ENCODE peak calls at places on chromosome 17, in ten cellular contexts. L is adrenal gland, Q is body of pancreas, F is H1, K is ovary, T is astrocyte of the spinal cord, E is LNCaP clone FGC, D is tibial artery, J is left lung, B is brain microvascular endothelial cell. M is an unnamed sample.

GRCh38 chr17:64661731-64661980 is 451 bp downstream of the SMURF2 start:
- DNase-seq in L (no peak), Q (no peak), F (no peak), K (peak), T (no peak), E (no peak), D (peak), J (no peak), B (no peak), M (no peak)

GRCh38 chr17:44318077-44318892 is 6.3 kb downstream of the SLC25A39 start:
- DNase-seq in L (no peak), Q (no peak), F (no peak), K (no peak), T (no peak), E (no peak), D (no peak), J (no peak), B (no peak), M (no peak)

GRCh38 chr17:32497431-32498205 is 10.8 kb downstream of the CDK5R1 start:
- DNase-seq in L (no peak), Q (no peak), F (no peak), K (no peak), T (peak), E (no peak), D (no peak), J (no peak), B (no peak), M (peak)

GRCh38 chr17:35170968-35171771 is 23.0 kb downstream of the SLC35G3 start:
- DNase-seq in L (peak), Q (no peak), F (no peak), K (no peak), T (peak), E (peak), D (peak), J (no peak), B (no peak), M (peak)

GRCh38 chr17:81518113-81518784 is 5.7 kb upstream of the ACTG1 start:
- DNase-seq in L (no peak), Q (peak), F (no peak), K (no peak), T (no peak), E (no peak), D (no peak), J (peak), B (no peak), M (no peak)

GRCh38 chr17:74904687-74905409 is 11.4 kb upstream of the FADS6 start:
- DNase-seq in L (no peak), Q (no peak), F (no peak), K (no peak), T (no peak), E (no peak), D (no peak), J (no peak), B (no peak), M (no peak)

GRCh38 chr17:69084911-69085310 is 24.2 kb upstream of the ABCA9 start:
- DNase-seq in L (no peak), Q (peak), F (peak), K (no peak), T (no peak), E (peak), D (no peak), J (no peak), B (no peak), M (peak)

GRCh38 chr17:58679263-58680037 is 12.4 kb downstream of the TEX14 start:
- DNase-seq in L (no peak), Q (no peak), F (no peak), K (no peak), T (peak), E (peak), D (no peak), J (no peak), B (peak), M (peak)

GRCh38 chr17:59105852-59106462 is 723 bp downstream of the TRIM37 start:
- DNase-seq in L (peak), Q (peak), F (no peak), K (peak), T (peak), E (peak), D (peak), J (peak), B (peak), M (peak)

GRCh38 chr17:77451271-77451893 is 310.6 kb downstream of the SEC14L1 start:
- DNase-seq in L (peak), Q (peak), F (peak), K (peak), T (peak), E (no peak), D (peak), J (peak), B (peak), M (no peak)

GRCh38 chr17:81867123-81867951 is 3.8 kb downstream of the ARHGDIA start:
- DNase-seq in L (peak), Q (peak), F (no peak), K (peak), T (no peak), E (no peak), D (no peak), J (no peak), B (peak), M (no peak)

GRCh38 chr17:56099649-56100048 is 53.6 kb upstream of the ANKFN1 start:
- DNase-seq in L (no peak), Q (no peak), F (no peak), K (no peak), T (peak), E (no peak), D (no peak), J (no peak), B (no peak), M (no peak)

GRCh38 chr17:81049973-81050551 is 15.1 kb downstream of the BAIAP2 start:
- DNase-seq in L (peak), Q (peak), F (no peak), K (no peak), T (peak), E (no peak), D (no peak), J (peak), B (peak), M (peak)

GRCh38 chr17:40312893-40313659 is 4.1 kb downstream of the RARA start:
- DNase-seq in L (no peak), Q (no peak), F (no peak), K (peak), T (no peak), E (no peak), D (no peak), J (peak), B (no peak), M (no peak)

GRCh38 chr17:61413654-61414133 is 14.1 kb downstream of the TBX2 start:
- DNase-seq in L (no peak), Q (no peak), F (no peak), K (no peak), T (no peak), E (no peak), D (no peak), J (no peak), B (no peak), M (no peak)

GRCh38 chr17:14038206-14038605 is 31.1 kb upstream of the COX10 start:
- DNase-seq in L (no peak), Q (no peak), F (no peak), K (no peak), T (peak), E (no peak), D (no peak), J (no peak), B (peak), M (peak)

GRCh38 chr17:1999557-2000251 is 25.4 kb downstream of the RTN4RL1 start:
- DNase-seq in L (peak), Q (peak), F (no peak), K (peak), T (no peak), E (peak), D (peak), J (no peak), B (no peak), M (peak)

GRCh38 chr17:79988163-79988971 is 47.3 kb downstream of the TBC1D16 start:
- DNase-seq in L (peak), Q (peak), F (no peak), K (peak), T (peak), E (peak), D (no peak), J (peak), B (peak), M (peak)
- H3K4me3 ChIP-seq in L (no peak), Q (no peak), F (no peak), K (no peak), T (no peak), E (no peak), D (no peak), J (no peak), B (peak), M (no peak)

GRCh38 chr17:72699566-72699965 is 392.9 kb downstream of the SLC39A11 start:
- DNase-seq in L (no peak), Q (no peak), F (no peak), K (no peak), T (peak), E (no peak), D (no peak), J (no peak), B (no peak), M (no peak)

GRCh38 chr17:72693956-72694355 is 398.5 kb downstream of the SLC39A11 start:
- DNase-seq in L (no peak), Q (no peak), F (no peak), K (no peak), T (no peak), E (no peak), D (no peak), J (no peak), B (no peak), M (no peak)

GRCh38 chr17:72697602-72698146 is 394.8 kb downstream of the SLC39A11 start:
- DNase-seq in L (no peak), Q (no peak), F (no peak), K (no peak), T (no peak), E (no peak), D (no peak), J (no peak), B (no peak), M (no peak)

GRCh38 chr17:72693147-72693878 is 399.2 kb downstream of the SLC39A11 start:
- DNase-seq in L (no peak), Q (no peak), F (no peak), K (no peak), T (no peak), E (no peak), D (no peak), J (no peak), B (no peak), M (no peak)

GRCh38 chr17:72696156-72696555 is 396.3 kb downstream of the SLC39A11 start:
- DNase-seq in L (no peak), Q (no peak), F (no peak), K (no peak), T (no peak), E (no peak), D (no peak), J (no peak), B (no peak), M (no peak)
- TF ChIP-seq CTCF in L (no peak), Q (no peak), F (no peak), K (no peak), T (no peak), E (no peak), D (no peak), J (no peak), B (no peak), M (no peak)

GRCh38 chr17:48530208-48530886 is 464 bp downstream of the HOXB1 start:
- DNase-seq in L (no peak), Q (no peak), F (no peak), K (no peak), T (no peak), E (no peak), D (no peak), J (peak), B (no peak), M (no peak)
- H3K4me3 ChIP-seq in L (no peak), Q (no peak), F (no peak), K (no peak), T (no peak), E (no peak), D (no peak), J (no peak), B (no peak), M (no peak)

DNA sequence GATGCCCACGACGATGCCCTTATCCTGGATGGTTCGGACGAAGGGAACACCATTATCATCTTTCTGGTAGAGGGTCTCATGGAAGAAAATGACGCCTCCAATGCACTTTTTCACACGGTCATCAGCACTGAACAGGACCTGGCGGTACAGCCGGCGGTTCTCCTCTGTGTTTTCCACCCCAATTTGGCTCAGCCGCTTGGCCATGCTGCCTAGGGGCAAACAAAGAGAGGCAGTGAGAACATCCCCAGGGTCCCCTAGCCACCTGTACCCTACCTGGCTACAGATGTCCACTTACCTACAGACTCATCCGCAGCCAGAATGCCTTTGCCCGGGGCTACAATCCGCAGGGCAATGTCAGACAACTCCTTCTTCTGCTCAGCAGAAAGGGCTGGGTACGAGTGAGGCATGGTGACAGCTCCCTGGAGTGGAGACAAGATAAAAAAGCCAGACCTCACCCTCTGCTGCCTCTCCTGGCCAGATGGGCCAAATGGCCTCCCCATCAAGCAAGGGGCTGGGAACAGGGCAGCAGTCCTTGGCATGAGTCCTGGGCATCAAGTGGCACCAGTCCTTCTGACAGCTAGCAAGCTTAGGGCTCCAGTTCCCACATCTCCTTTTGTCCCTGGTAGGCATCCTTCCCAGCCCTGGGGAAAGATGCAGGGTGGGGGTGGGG is 1.4 kb downstream of the ALDOC start:
- DNase-seq in L (no peak), Q (no peak), F (no peak), K (no peak), T (no peak), E (no peak), D (no peak), J (no peak), B (no peak), M (no peak)
- TF ChIP-seq CTCF in L (no peak), Q (no peak), F (peak), K (no peak), T (peak), E (no peak), D (no peak), J (no peak), B (peak), M (no peak)

GRCh38 chr17:38465420-38466345 is 37.4 kb downstream of the ARHGAP23 start:
- DNase-seq in L (peak), Q (peak), F (no peak), K (peak), T (no peak), E (no peak), D (peak), J (no peak), B (no peak), M (peak)
- H3K4me3 ChIP-seq in L (no peak), Q (no peak), F (no peak), K (peak), T (peak), E (no peak), D (peak), J (peak), B (peak), M (peak)

GRCh38 chr17:65797101-65797500 is 235.7 kb upstream of the AXIN2 start:
- DNase-seq in L (no peak), Q (no peak), F (no peak), K (no peak), T (no peak), E (no peak), D (no peak), J (no peak), B (no peak), M (no peak)

GRCh38 chr17:65799454-65799853 is 238.0 kb upstream of the AXIN2 start:
- DNase-seq in L (no peak), Q (no peak), F (no peak), K (no peak), T (no peak), E (no peak), D (no peak), J (no peak), B (no peak), M (no peak)

GRCh38 chr17:65790241-65790640 is 228.8 kb upstream of the AXIN2 start:
- DNase-seq in L (no peak), Q (no peak), F (no peak), K (no peak), T (no peak), E (no peak), D (no peak), J (no peak), B (no peak), M (no peak)

GRCh38 chr17:65797809-65798208 is 236.4 kb upstream of the AXIN2 start:
- DNase-seq in L (no peak), Q (no peak), F (peak), K (no peak), T (no peak), E (no peak), D (no peak), J (no peak), B (no peak), M (no peak)

DNA sequence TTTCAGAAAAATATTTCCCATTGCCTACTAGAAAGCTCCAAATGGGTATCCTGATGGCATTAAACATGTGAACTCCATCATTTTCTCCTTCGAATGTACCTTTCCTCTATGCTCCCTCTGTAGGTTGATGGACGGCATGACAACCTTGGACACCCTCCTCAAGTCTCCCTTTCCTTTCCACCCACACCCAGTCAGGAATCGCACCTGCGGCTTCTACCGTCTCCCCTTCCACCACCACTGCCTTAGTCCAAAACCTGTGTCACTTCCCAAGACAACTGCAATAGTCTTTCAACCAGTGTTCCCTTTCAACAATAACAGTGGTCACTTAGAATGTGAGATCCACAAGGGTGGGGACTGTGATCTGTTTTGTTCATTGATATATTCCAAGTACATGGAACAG is 233.1 kb upstream of the AXIN2 start:
- DNase-seq in L (no peak), Q (no peak), F (no peak), K (no peak), T (peak), E (no peak), D (no peak), J (no peak), B (peak), M (peak)
- TF ChIP-seq CTCF in L (no peak), Q (peak), F (peak), K (no peak), T (peak), E (peak), D (no peak), J (peak), B (peak), M (peak)